ENCODE peak calls at places on chromosome 18, in four cellular contexts. One of them, this sample, is unnamed.

GRCh38 chr18:35949903-35950627 is 22.4 kb upstream of the RMP24 start:
- DNase-seq in H1: no peak
- DNase-seq in K562: peak
- DNase-seq in HepG2: peak
- DNase-seq in this sample: peak

GRCh38 chr18:53739700-53740099 is 484.8 kb downstream of the MBD2 start:
- DNase-seq in H1: no peak
- DNase-seq in K562: no peak
- DNase-seq in HepG2: no peak
- DNase-seq in this sample: no peak

GRCh38 chr18:7020995-7021777 is 96.4 kb downstream of the LAMA1 start:
- DNase-seq in HepG2: no peak
- DNase-seq in K562: peak
- DNase-seq in H1: no peak
- DNase-seq in this sample: no peak

GRCh38 chr18:77754475-77755044 is 504.9 kb downstream of the GALR1 start:
- DNase-seq in H1: no peak
- DNase-seq in K562: no peak
- DNase-seq in HepG2: no peak
- DNase-seq in this sample: no peak

GRCh38 chr18:58645398-58645797 is 16.5 kb upstream of the ALPK2 start:
- DNase-seq in HepG2: no peak
- DNase-seq in K562: no peak
- DNase-seq in H1: no peak
- DNase-seq in this sample: no peak

GRCh38 chr18:59238385-59238784 is 18.4 kb downstream of the GRP start:
- DNase-seq in K562: no peak
- DNase-seq in H1: no peak
- DNase-seq in HepG2: no peak
- DNase-seq in this sample: no peak

GRCh38 chr18:79644006-79644665 is 35.5 kb upstream of the CTDP1 start:
- DNase-seq in K562: peak
- DNase-seq in H1: no peak
- DNase-seq in HepG2: peak
- DNase-seq in this sample: peak

GRCh38 chr18:21897811-21898210 is 157.2 kb downstream of the MIB1 start:
- DNase-seq in HepG2: peak
- DNase-seq in K562: peak
- DNase-seq in H1: peak
- DNase-seq in this sample: peak

GRCh38 chr18:37617623-37618022 is 52.0 kb upstream of the CELF4 start:
- DNase-seq in HepG2: no peak
- DNase-seq in H1: no peak
- DNase-seq in K562: no peak
- DNase-seq in this sample: no peak

GRCh38 chr18:63410792-63411191 is 11.5 kb downstream of the VPS4B start:
- DNase-seq in HepG2: peak
- DNase-seq in H1: no peak
- DNase-seq in K562: no peak
- DNase-seq in this sample: peak

GRCh38 chr18:50297621-50298442 is 10.3 kb upstream of the CXXC1 start:
- DNase-seq in H1: no peak
- DNase-seq in K562: no peak
- DNase-seq in HepG2: no peak
- DNase-seq in this sample: peak

GRCh38 chr18:38368886-38369285 is 803.3 kb upstream of the CELF4 start:
- DNase-seq in HepG2: no peak
- DNase-seq in K562: no peak
- DNase-seq in H1: no peak
- DNase-seq in this sample: no peak

GRCh38 chr18:72114801-72115594 is 429.1 kb downstream of the CBLN2 start:
- DNase-seq in H1: no peak
- DNase-seq in HepG2: no peak
- DNase-seq in K562: no peak
- DNase-seq in this sample: no peak

DNA sequence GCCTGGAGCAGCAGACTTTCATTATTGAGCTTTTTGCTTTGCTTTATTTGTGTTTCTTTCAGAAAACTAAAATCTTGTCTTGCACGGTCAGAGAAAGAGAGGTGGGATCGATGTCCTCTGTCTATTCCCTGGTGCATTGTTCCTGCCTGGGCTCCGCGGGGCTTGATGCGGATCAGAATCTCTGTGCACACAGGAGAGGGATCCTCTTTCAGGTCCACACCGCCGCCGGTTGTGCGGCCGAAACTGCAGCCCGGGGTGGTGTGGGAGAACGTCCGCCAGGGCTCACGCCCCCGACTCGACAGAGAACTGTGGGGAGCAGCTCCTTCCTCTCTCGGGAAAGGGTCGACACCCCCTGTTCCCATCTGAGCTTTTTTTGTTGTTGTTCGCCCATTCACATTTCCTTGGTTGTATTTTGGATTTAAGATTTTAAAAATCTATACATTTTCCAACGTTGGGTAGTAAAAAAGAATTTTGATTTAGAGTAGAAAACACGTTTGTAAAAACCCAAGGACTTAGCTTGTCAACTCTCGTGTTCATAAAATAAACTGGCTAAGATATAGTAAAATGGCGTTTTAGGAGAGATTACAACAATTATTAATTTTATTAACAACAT is 23.6 kb upstream of the ZNF516 start:
- DNase-seq in HepG2: no peak
- DNase-seq in H1: no peak
- DNase-seq in K562: no peak
- DNase-seq in this sample: peak
- TF ChIP-seq JUN in HepG2: no peak
- TF ChIP-seq JUN in H1: no peak
- TF ChIP-seq JUN in K562: no peak
- TF ChIP-seq JUN in this sample: no peak

DNA sequence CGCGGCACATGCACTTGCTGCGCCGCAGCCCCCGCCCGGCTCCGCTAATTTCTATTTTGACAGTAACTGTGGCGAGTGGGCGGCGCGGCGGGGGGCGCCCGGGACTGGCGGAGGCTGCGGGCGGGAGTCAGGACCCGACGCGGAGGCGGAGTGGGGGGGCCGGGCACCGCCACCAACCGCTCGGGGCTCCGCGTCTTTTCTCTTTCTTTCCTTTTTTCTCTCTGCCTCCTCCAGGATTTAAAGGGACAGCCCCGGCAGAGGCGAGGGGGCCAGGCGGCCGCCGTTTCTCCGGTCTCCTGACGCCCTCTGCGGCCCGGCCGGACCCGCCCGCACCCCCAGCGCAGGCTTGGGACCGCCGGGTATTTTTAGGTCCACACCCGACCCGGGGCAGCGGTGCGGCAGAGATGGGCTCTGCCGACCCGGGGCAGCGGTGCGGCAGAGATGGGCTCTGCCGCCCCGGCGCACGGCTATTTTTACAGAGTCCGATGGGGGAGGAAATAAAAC is 460 bp upstream of the ZBTB7C start:
- DNase-seq in K562: peak
- DNase-seq in HepG2: no peak
- DNase-seq in H1: no peak
- DNase-seq in this sample: peak
- TF ChIP-seq EZH2 in K562: no peak
- TF ChIP-seq EZH2 in HepG2: no peak
- TF ChIP-seq EZH2 in H1: peak
- TF ChIP-seq EZH2 in this sample: no peak

DNA sequence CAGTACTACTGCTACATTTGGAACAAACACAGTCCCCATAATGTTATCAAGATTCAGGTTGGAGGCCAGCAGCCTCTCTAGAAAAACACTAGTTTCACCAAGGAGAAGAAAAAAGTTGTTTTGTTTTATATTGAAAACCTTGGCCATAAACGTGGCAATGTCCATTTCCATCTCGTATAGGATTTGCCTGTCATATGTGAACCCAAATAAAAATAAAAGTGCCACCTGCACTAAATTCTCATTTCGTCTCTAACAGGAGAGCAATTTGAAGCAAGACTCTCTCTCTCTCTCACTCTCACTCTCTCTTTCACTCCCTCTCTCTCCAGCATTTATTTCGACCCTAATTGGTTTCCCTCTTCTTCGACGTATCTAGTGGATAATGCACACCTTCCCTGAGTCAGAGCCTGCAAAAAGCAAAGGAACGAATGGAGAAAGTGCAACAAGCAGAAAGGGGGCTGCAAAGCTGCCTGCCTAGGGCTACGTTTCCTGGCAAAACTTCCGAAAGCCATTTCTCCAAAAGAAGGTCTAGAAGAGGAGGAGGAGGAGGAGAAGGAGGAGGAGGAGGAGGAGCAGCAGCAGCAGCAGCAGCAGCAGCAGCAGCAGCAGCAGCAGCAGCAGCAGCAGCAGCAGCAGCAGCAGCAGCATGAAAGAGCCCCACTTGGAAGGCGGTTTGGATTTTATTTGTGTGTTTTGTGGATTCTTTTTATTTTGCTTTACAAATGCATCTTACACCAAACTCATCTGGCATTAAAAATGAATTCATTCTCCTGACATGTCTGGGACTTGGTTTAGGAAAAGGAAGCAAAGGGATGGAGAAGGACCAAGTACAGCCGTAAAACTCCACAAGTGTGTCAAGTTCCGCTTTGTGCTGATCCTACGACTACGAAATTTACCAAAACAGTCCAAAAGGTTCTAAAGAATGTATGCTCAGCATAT is 2.1 kb downstream of the TCF4 start:
- DNase-seq in K562: no peak
- DNase-seq in HepG2: no peak
- DNase-seq in H1: no peak
- DNase-seq in this sample: peak
- TF ChIP-seq MAX in K562: no peak
- TF ChIP-seq MAX in HepG2: no peak
- TF ChIP-seq MAX in H1: no peak
- TF ChIP-seq MAX in this sample: no peak

GRCh38 chr18:11136241-11136640 is 13.1 kb downstream of the PIEZO2 start:
- DNase-seq in HepG2: no peak
- DNase-seq in K562: no peak
- DNase-seq in H1: no peak
- DNase-seq in this sample: no peak
- TF ChIP-seq JUN in HepG2: no peak
- TF ChIP-seq JUN in K562: no peak
- TF ChIP-seq JUN in H1: no peak
- TF ChIP-seq JUN in this sample: no peak

GRCh38 chr18:57436965-57437333 is 1.8 kb downstream of the ONECUT2 start:
- DNase-seq in H1: no peak
- DNase-seq in HepG2: no peak
- DNase-seq in K562: no peak
- DNase-seq in this sample: no peak

GRCh38 chr18:57438669-57439616 is 3.8 kb downstream of the ONECUT2 start:
- DNase-seq in HepG2: no peak
- DNase-seq in K562: no peak
- DNase-seq in H1: no peak
- DNase-seq in this sample: no peak

GRCh38 chr18:57437433-57437781 is 2.2 kb downstream of the ONECUT2 start:
- DNase-seq in HepG2: peak
- DNase-seq in H1: no peak
- DNase-seq in K562: no peak
- DNase-seq in this sample: no peak

GRCh38 chr18:57439617-57439975 is 4.4 kb downstream of the ONECUT2 start:
- DNase-seq in K562: no peak
- DNase-seq in HepG2: no peak
- DNase-seq in H1: no peak
- DNase-seq in this sample: no peak

GRCh38 chr18:57437782-57438668 is 2.9 kb downstream of the ONECUT2 start:
- DNase-seq in K562: no peak
- DNase-seq in HepG2: peak
- DNase-seq in H1: no peak
- DNase-seq in this sample: peak
- TF ChIP-seq EZH2 in K562: no peak
- TF ChIP-seq EZH2 in HepG2: no peak
- TF ChIP-seq EZH2 in H1: no peak
- TF ChIP-seq EZH2 in this sample: peak

DNA sequence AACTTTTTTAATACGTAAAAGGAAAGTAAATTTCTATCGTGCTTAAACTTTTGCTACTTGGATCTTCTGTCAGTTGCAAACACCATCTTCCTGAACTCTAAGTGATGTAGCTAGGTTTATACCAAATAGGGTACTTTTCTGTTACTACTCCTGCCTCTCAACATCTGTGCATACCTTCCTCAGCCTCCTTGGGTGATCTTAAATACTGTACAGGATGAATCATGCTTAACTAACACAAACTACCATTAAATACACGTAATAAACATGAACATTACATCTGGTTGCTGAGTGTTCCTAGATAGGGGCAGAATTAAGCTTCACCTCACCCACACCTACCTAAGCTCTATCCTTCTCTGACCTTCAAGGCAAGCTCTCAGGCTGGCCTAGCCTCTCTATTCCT is 398.0 kb downstream of the TXNL1 start:
- DNase-seq in HepG2: no peak
- DNase-seq in H1: no peak
- DNase-seq in K562: no peak
- DNase-seq in this sample: no peak
- TF ChIP-seq MAX in HepG2: no peak
- TF ChIP-seq MAX in H1: no peak
- TF ChIP-seq MAX in K562: no peak
- TF ChIP-seq MAX in this sample: no peak

GRCh38 chr18:3690682-3691066 is 240.7 kb downstream of the TGIF1 start:
- DNase-seq in HepG2: no peak
- DNase-seq in H1: no peak
- DNase-seq in K562: no peak
- DNase-seq in this sample: no peak

GRCh38 chr18:3692113-3692621 is 242.2 kb downstream of the TGIF1 start:
- DNase-seq in K562: no peak
- DNase-seq in HepG2: peak
- DNase-seq in H1: no peak
- DNase-seq in this sample: no peak

GRCh38 chr18:3688682-3689081 is 238.7 kb downstream of the TGIF1 start:
- DNase-seq in K562: no peak
- DNase-seq in H1: no peak
- DNase-seq in HepG2: no peak
- DNase-seq in this sample: no peak

GRCh38 chr18:3689986-3690681 is 240.2 kb downstream of the TGIF1 start:
- DNase-seq in K562: no peak
- DNase-seq in HepG2: no peak
- DNase-seq in H1: no peak
- DNase-seq in this sample: no peak

DNA sequence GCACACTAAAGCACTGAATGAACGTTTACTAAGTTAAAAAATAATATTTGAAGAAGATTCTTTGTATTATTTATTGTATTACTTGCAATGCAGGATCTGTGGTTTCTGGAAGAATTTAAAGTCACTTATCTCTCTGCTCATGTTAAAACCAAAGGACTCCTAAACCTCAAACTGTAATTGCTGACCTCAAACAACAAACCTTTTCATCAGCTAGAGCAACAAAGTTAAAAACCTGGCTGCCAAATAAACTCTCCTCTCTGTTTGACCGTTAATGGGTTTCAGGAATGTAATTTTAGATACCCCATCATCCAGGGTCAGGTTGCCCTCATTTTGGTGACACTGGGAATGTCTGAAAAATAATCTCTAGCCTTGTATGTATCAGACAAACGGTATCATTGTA is 239.1 kb downstream of the TGIF1 start:
- DNase-seq in K562: no peak
- DNase-seq in HepG2: no peak
- DNase-seq in H1: no peak
- DNase-seq in this sample: no peak
- TF ChIP-seq JUN in K562: no peak
- TF ChIP-seq JUN in HepG2: no peak
- TF ChIP-seq JUN in H1: no peak
- TF ChIP-seq JUN in this sample: no peak

This sample was measured in endothelial cell of umbilical vein.